ENCODE peak calls at places on chromosomes 6 and 20, in six cellular contexts. Z is GM13976, D is upper lobe of right lung, J is fibroblast of mammary gland, P is astrocyte of the spinal cord, Y is tibial artery. K is an unnamed sample.

GRCh38 chr20:33647603-33648395 is 14.3 kb upstream of the C20orf144 start:
- DNase-seq in Z (peak), D (peak), J (peak), P (peak), Y (peak), K (no peak)

GRCh38 chr6:54366647-54367327 is 58.5 kb downstream of the TINAG start:
- DNase-seq in Z (no peak), D (no peak), J (no peak), P (peak), Y (no peak), K (no peak)

GRCh38 chr20:62376112-62377063 is 9.3 kb upstream of the LAMA5 start:
- DNase-seq in Z (no peak), D (no peak), J (peak), P (no peak), Y (peak), K (no peak)

GRCh38 chr6:1379026-1379809 is 10.2 kb upstream of the FOXF2 start:
- DNase-seq in Z (peak), D (no peak), J (no peak), P (no peak), Y (no peak), K (no peak)

GRCh38 chr6:118918326-118918725 is 16.6 kb downstream of the MCM9 start:
- DNase-seq in Z (no peak), D (no peak), J (peak), P (no peak), Y (no peak), K (no peak)

GRCh38 chr20:34163316-34163715 is 51.3 kb upstream of the EIF2S2 start:
- DNase-seq in Z (no peak), D (no peak), J (no peak), P (no peak), Y (no peak), K (no peak)

GRCh38 chr6:88599561-88599960 is 363.9 kb downstream of the RNGTT start:
- DNase-seq in Z (no peak), D (no peak), J (no peak), P (no peak), Y (no peak), K (no peak)

GRCh38 chr20:49567421-49568256 is at the start of gene PTGIS:
- DNase-seq in Z (no peak), D (no peak), J (no peak), P (no peak), Y (no peak), K (no peak)

GRCh38 chr20:24762791-24763350 is 186.2 kb upstream of the CST7 start:
- DNase-seq in Z (no peak), D (no peak), J (no peak), P (no peak), Y (peak), K (no peak)

GRCh38 chr20:57047281-57048026 is 219.0 kb downstream of the BMP7 start:
- DNase-seq in Z (peak), D (peak), J (no peak), P (no peak), Y (peak), K (no peak)

GRCh38 chr6:140774080-140774505 is 1358.6 kb upstream of the GJE1 start:
- DNase-seq in Z (peak), D (no peak), J (peak), P (peak), Y (no peak), K (no peak)

GRCh38 chr6:86537311-86537861 is 399.9 kb upstream of the HTR1E start:
- DNase-seq in Z (no peak), D (no peak), J (no peak), P (no peak), Y (no peak), K (no peak)

GRCh38 chr6:32860674-32861073 is 6.7 kb downstream of the PSMB9 start:
- DNase-seq in Z (no peak), D (no peak), J (no peak), P (no peak), Y (no peak), K (no peak)

GRCh38 chr6:148573922-148574321 is 172.9 kb upstream of the UST start:
- DNase-seq in Z (no peak), D (no peak), J (no peak), P (no peak), Y (no peak), K (no peak)

GRCh38 chr20:8127553-8128255 is 4.4 kb upstream of the PLCB1 start:
- DNase-seq in Z (peak), D (no peak), J (no peak), P (no peak), Y (no peak), K (no peak)

GRCh38 chr6:1094306-1094705 is 217.6 kb upstream of the FOXQ1 start:
- DNase-seq in Z (no peak), D (no peak), J (peak), P (peak), Y (no peak), K (no peak)

GRCh38 chr6:26020291-26020982 is 57.8 kb downstream of the TRIM38 start:
- DNase-seq in Z (peak), D (peak), J (peak), P (peak), Y (peak), K (no peak)

GRCh38 chr20:59837623-59838394 is 95.6 kb downstream of the SYCP2 start:
- DNase-seq in Z (peak), D (no peak), J (no peak), P (no peak), Y (no peak), K (no peak)

DNA sequence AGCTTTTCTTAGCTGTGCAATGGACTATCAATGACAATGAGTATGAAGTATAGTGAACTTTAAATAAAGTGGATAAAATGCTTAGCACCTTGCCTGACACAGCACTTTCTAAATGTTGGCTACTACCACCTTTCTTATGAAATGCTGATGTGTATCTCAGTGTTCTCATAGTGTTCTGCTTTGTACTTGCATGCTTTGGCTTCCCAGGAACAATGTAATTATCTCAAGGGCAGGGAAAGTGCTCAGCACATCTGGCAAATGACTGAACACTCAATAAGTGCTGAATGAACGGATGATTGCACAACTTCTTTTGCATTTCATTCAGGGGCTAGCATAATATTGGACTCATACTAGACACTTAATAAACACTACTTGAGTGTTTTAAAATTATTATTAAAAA is 28.2 kb upstream of the NOX3 start:
- DNase-seq in Z (no peak), D (no peak), J (peak), P (peak), Y (no peak), K (no peak)
- TF ChIP-seq CTCF in Z (no peak), D (no peak), J (no peak), P (no peak), Y (no peak), K (no peak)

GRCh38 chr20:23347791-23348190 is 2.8 kb upstream of the NXT1 start:
- DNase-seq in Z (no peak), D (no peak), J (no peak), P (no peak), Y (no peak), K (no peak)

GRCh38 chr20:23344336-23344735 is 6.3 kb upstream of the NXT1 start:
- DNase-seq in Z (no peak), D (no peak), J (no peak), P (no peak), Y (no peak), K (no peak)

GRCh38 chr20:23350855-23351838 is 556 bp downstream of the NXT1 start:
- DNase-seq in Z (peak), D (peak), J (peak), P (peak), Y (peak), K (peak)

GRCh38 chr20:23349338-23350006 is 1.1 kb upstream of the NXT1 start:
- DNase-seq in Z (peak), D (no peak), J (peak), P (peak), Y (no peak), K (no peak)

GRCh38 chr20:23350007-23350854 is at the start of gene NXT1:
- DNase-seq in Z (peak), D (peak), J (peak), P (peak), Y (peak), K (peak)
- TF ChIP-seq CTCF in Z (peak), D (peak), J (no peak), P (peak), Y (no peak), K (peak)

DNA sequence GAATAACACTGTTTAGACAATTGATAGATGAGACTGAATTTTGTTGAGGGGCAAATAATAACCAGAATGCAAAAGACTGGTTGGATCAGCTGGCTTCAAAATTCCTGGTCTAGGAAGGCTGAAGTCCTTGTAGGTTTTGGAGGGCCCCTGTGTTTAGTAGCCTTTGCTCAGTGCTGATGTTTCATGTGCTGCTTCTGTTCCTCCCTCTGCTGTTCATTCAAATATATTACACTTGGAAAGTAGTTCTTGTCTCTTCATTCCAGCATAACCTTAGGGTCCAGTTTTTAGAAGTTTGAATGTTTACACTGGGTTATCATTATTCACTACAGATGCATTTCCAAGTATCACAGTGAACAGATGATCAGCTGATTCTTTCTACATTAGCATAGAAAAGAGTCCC is 72.5 kb downstream of the FLRT3 start:
- DNase-seq in Z (no peak), D (no peak), J (peak), P (peak), Y (no peak), K (no peak)
- TF ChIP-seq CTCF in Z (no peak), D (peak), J (peak), P (peak), Y (no peak), K (peak)

GRCh38 chr6:111579816-111580215 is 25.9 kb downstream of the TRAF3IP2 start:
- DNase-seq in Z (no peak), D (no peak), J (no peak), P (no peak), Y (no peak), K (no peak)

GRCh38 chr6:111580401-111580800 is 25.3 kb downstream of the TRAF3IP2 start:
- DNase-seq in Z (no peak), D (no peak), J (no peak), P (no peak), Y (no peak), K (no peak)

GRCh38 chr6:111583221-111583620 is 22.5 kb downstream of the TRAF3IP2 start:
- DNase-seq in Z (no peak), D (no peak), J (no peak), P (no peak), Y (no peak), K (no peak)

GRCh38 chr6:111581957-111582356 is 23.7 kb downstream of the TRAF3IP2 start:
- DNase-seq in Z (no peak), D (no peak), J (no peak), P (no peak), Y (no peak), K (no peak)

GRCh38 chr6:111580826-111581505 is 24.7 kb downstream of the TRAF3IP2 start:
- DNase-seq in Z (no peak), D (no peak), J (peak), P (no peak), Y (peak), K (no peak)
- TF ChIP-seq CTCF in Z (peak), D (no peak), J (peak), P (peak), Y (no peak), K (no peak)

GRCh38 chr20:39397646-39398045 is 435.5 kb downstream of the DHX35 start:
- DNase-seq in Z (no peak), D (no peak), J (no peak), P (no peak), Y (no peak), K (no peak)
- TF ChIP-seq CTCF in Z (no peak), D (no peak), J (no peak), P (no peak), Y (no peak), K (no peak)

GRCh38 chr20:35947489-35947888 is 6.8 kb downstream of the SCAND1 start:
- DNase-seq in Z (no peak), D (no peak), J (peak), P (no peak), Y (no peak), K (no peak)
- TF ChIP-seq CTCF in Z (peak), D (no peak), J (peak), P (peak), Y (no peak), K (peak)

GRCh38 chr6:63574554-63574900 is 2.2 kb downstream of the LOC128125822 start:
- DNase-seq in Z (no peak), D (no peak), J (no peak), P (no peak), Y (no peak), K (no peak)
- TF ChIP-seq CTCF in Z (no peak), D (no peak), J (no peak), P (no peak), Y (no peak), K (peak)

GRCh38 chr6:75930954-75931689 is 141.3 kb downstream of the IMPG1 start:
- DNase-seq in Z (no peak), D (no peak), J (peak), P (no peak), Y (no peak), K (no peak)

GRCh38 chr6:75935473-75935793 is 137.0 kb downstream of the IMPG1 start:
- DNase-seq in Z (no peak), D (no peak), J (no peak), P (no peak), Y (no peak), K (no peak)

GRCh38 chr6:75933387-75933975 is 139.0 kb downstream of the IMPG1 start:
- DNase-seq in Z (no peak), D (no peak), J (no peak), P (no peak), Y (no peak), K (no peak)

GRCh38 chr6:75934643-75935472 is 137.6 kb downstream of the IMPG1 start:
- DNase-seq in Z (peak), D (no peak), J (peak), P (peak), Y (no peak), K (no peak)

DNA sequence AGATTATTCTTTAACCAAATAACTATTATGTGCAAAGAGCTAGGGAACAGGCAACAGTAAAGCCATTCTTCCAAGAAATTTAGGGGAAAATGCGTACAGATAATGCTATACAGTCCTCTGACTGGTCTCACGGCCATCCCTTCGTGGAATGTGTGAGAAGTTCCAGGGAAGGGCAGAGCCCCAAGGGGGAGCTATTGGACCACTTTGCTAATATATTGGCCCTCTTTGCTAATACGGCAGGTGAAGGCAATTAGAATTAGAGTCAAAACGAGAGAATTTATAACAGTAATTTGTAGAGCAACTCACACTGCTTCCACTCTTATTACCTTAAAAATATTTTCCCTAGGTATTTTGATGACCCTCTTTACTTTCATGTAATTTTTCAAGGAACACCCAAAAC is 140.4 kb downstream of the IMPG1 start:
- DNase-seq in Z (peak), D (no peak), J (peak), P (peak), Y (no peak), K (no peak)
- TF ChIP-seq CTCF in Z (peak), D (peak), J (peak), P (peak), Y (peak), K (peak)

DNA sequence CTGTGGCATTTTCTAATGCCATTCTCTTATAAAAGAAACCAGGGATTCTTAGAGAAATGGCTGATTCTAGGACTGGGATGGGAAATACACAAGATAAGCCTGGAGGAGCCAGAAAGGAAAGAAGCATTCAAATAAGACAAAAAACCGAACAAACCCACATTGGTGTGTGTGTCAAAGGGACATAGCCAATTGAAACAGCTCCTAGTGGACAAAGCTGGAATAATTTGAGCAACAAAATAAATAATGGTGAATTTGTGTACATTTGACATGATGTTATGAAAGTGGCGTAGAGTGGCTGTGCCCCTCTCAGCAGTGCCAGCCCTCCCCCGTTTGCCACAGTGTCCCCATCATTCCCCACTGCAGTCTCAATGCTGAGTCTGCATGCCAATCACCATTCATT is 55.5 kb downstream of the B3GAT2 start:
- DNase-seq in Z (no peak), D (no peak), J (peak), P (no peak), Y (no peak), K (no peak)
- TF ChIP-seq CTCF in Z (no peak), D (no peak), J (peak), P (peak), Y (no peak), K (peak)

DNA sequence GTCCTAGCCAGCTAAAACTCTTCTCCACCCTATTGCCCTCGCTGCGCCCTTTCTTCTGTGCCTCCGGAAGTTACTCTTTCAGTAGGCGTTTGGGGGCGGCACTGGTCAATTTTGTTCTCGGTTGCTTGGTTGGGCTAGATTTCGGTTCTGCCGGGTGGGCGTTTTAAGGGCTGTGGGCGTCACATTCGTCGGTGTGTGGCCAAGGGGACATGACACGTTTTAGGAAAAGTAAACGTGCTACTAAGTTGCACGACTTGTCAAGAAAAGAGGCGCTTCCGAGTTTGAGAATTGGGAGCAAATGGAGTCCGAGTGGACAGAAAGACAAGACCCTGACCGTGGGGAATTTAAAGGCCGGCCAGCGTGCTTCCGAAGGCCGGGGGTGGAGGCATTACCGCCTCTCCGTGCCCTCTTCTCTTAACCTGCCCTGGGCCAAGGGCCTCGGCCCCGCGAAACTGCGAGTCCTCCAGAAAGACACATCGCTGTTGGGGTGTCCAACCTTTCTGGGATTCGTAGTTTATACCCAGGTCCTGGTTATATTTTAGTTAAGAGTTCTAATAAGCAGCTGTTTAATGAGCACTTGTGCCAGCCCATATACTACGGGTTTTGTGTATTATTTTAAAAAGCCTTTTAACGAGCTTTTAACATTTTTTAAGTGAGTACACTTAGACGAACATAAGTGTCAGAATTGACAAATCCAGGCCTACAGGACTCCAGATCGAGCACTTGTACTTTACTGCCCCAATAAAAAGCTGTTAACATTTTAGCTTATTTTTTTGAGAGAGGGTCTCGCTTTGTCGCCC is 664 bp upstream of the BAG6 start:
- DNase-seq in Z (peak), D (peak), J (no peak), P (no peak), Y (peak), K (no peak)
- TF ChIP-seq CTCF in Z (no peak), D (peak), J (no peak), P (no peak), Y (no peak), K (peak)